ENCODE peak calls at places on chromosomes 4 and X, in five cellular contexts. One of them, this sample, is unnamed.

GRCh38 chr4:37489697-37490096 is 196.5 kb downstream of the RELL1 start:
- DNase-seq in breast epithelium: no peak
- DNase-seq in GM12892: no peak
- DNase-seq in HL-60: no peak
- DNase-seq in Panc1: no peak
- DNase-seq in this sample: no peak

GRCh38 chr4:76251448-76252270 is at the start of gene FAM47E:
- DNase-seq in GM12892: peak
- DNase-seq in HL-60: peak
- DNase-seq in Panc1: no peak
- DNase-seq in breast epithelium: peak
- DNase-seq in this sample: peak

GRCh38 chr4:38150766-38151165 is 190.6 kb downstream of the PTTG2 start:
- DNase-seq in GM12892: no peak
- DNase-seq in breast epithelium: no peak
- DNase-seq in Panc1: no peak
- DNase-seq in HL-60: no peak
- DNase-seq in this sample: no peak

GRCh38 chr4:67911638-67912037 is 27.8 kb upstream of the TMPRSS11D start:
- DNase-seq in breast epithelium: no peak
- DNase-seq in Panc1: no peak
- DNase-seq in GM12892: no peak
- DNase-seq in HL-60: no peak
- DNase-seq in this sample: no peak

GRCh38 chr4:172654482-172654881 is 514.1 kb upstream of the GALNT7 start:
- DNase-seq in HL-60: no peak
- DNase-seq in GM12892: no peak
- DNase-seq in Panc1: no peak
- DNase-seq in breast epithelium: no peak
- DNase-seq in this sample: no peak

GRCh38 chrX:19964017-19964710 is 26.7 kb downstream of the BCLAF3 start:
- DNase-seq in GM12892: no peak
- DNase-seq in breast epithelium: no peak
- DNase-seq in HL-60: no peak
- DNase-seq in Panc1: no peak
- DNase-seq in this sample: no peak

GRCh38 chr4:76272582-76272981 is 21.1 kb downstream of the FAM47E start:
- DNase-seq in GM12892: no peak
- DNase-seq in Panc1: no peak
- DNase-seq in HL-60: no peak
- DNase-seq in breast epithelium: no peak
- DNase-seq in this sample: no peak

GRCh38 chr4:87555751-87556619 is 26.8 kb upstream of the SPARCL1 start:
- DNase-seq in GM12892: no peak
- DNase-seq in breast epithelium: no peak
- DNase-seq in Panc1: no peak
- DNase-seq in HL-60: no peak
- DNase-seq in this sample: no peak

GRCh38 chr4:150211016-150211415 is 132.8 kb downstream of the DCLK2 start:
- DNase-seq in GM12892: no peak
- DNase-seq in Panc1: no peak
- DNase-seq in HL-60: no peak
- DNase-seq in breast epithelium: no peak
- DNase-seq in this sample: no peak

GRCh38 chrX:97294016-97294415 is 410.3 kb downstream of the RPA4 start:
- DNase-seq in breast epithelium: no peak
- DNase-seq in Panc1: no peak
- DNase-seq in HL-60: no peak
- DNase-seq in GM12892: no peak
- DNase-seq in this sample: no peak

GRCh38 chrX:15971696-15972095 is 117.1 kb upstream of the AP1S2 start:
- DNase-seq in GM12892: no peak
- DNase-seq in HL-60: no peak
- DNase-seq in breast epithelium: no peak
- DNase-seq in Panc1: no peak
- DNase-seq in this sample: no peak

GRCh38 chr4:10738826-10739489 is 54.4 kb upstream of the CLNK start:
- DNase-seq in HL-60: no peak
- DNase-seq in Panc1: no peak
- DNase-seq in GM12892: no peak
- DNase-seq in breast epithelium: no peak
- DNase-seq in this sample: no peak

GRCh38 chrX:120755066-120755846 is 120.4 kb downstream of the CT47B1 start:
- DNase-seq in breast epithelium: no peak
- DNase-seq in GM12892: no peak
- DNase-seq in Panc1: no peak
- DNase-seq in HL-60: peak
- DNase-seq in this sample: no peak

GRCh38 chr4:184355111-184355604 is 119.2 kb downstream of the IRF2 start:
- DNase-seq in breast epithelium: no peak
- DNase-seq in GM12892: peak
- DNase-seq in HL-60: peak
- DNase-seq in Panc1: no peak
- DNase-seq in this sample: no peak

GRCh38 chrX:57933321-57933720 is 23.1 kb upstream of the ZXDA start:
- DNase-seq in Panc1: no peak
- DNase-seq in HL-60: no peak
- DNase-seq in GM12892: no peak
- DNase-seq in breast epithelium: no peak
- DNase-seq in this sample: no peak

GRCh38 chr4:156946508-156947197 is 24.9 kb downstream of the PDGFC start:
- DNase-seq in GM12892: no peak
- DNase-seq in Panc1: peak
- DNase-seq in breast epithelium: no peak
- DNase-seq in HL-60: no peak
- DNase-seq in this sample: no peak

GRCh38 chrX:10041383-10041782 is 74.2 kb downstream of the CLDN34 start:
- DNase-seq in Panc1: no peak
- DNase-seq in HL-60: no peak
- DNase-seq in breast epithelium: no peak
- DNase-seq in GM12892: no peak
- DNase-seq in this sample: no peak

GRCh38 chr4:6227412-6228157 is 27.2 kb upstream of the JAKMIP1 start:
- DNase-seq in GM12892: no peak
- DNase-seq in breast epithelium: peak
- DNase-seq in HL-60: no peak
- DNase-seq in Panc1: no peak
- DNase-seq in this sample: no peak

GRCh38 chrX:39850630-39851152 is 247.1 kb downstream of the BCOR start:
- DNase-seq in Panc1: no peak
- DNase-seq in HL-60: peak
- DNase-seq in GM12892: no peak
- DNase-seq in breast epithelium: no peak
- DNase-seq in this sample: no peak

GRCh38 chr4:166014411-166014810 is 141.4 kb downstream of the TLL1 start:
- DNase-seq in Panc1: peak
- DNase-seq in breast epithelium: no peak
- DNase-seq in HL-60: no peak
- DNase-seq in GM12892: no peak
- DNase-seq in this sample: no peak

GRCh38 chrX:70313503-70313902 is 23.6 kb downstream of the KIF4A start:
- DNase-seq in breast epithelium: no peak
- DNase-seq in GM12892: no peak
- DNase-seq in HL-60: no peak
- DNase-seq in Panc1: no peak
- DNase-seq in this sample: no peak

GRCh38 chr4:102438873-102439614 is 62.1 kb upstream of the NFKB1 start:
- DNase-seq in GM12892: no peak
- DNase-seq in breast epithelium: no peak
- DNase-seq in Panc1: peak
- DNase-seq in HL-60: no peak
- DNase-seq in this sample: no peak

GRCh38 chrX:39577976-39578962 is 519.5 kb downstream of the BCOR start:
- DNase-seq in Panc1: no peak
- DNase-seq in HL-60: no peak
- DNase-seq in GM12892: peak
- DNase-seq in breast epithelium: no peak
- DNase-seq in this sample: no peak

GRCh38 chr4:80307183-80307735 is 28.3 kb upstream of the CFAP299 start:
- DNase-seq in Panc1: no peak
- DNase-seq in GM12892: no peak
- DNase-seq in HL-60: no peak
- DNase-seq in breast epithelium: no peak
- DNase-seq in this sample: no peak
- TF ChIP-seq POLR2AphosphoS5 in Panc1: no peak
- TF ChIP-seq POLR2AphosphoS5 in GM12892: no peak
- TF ChIP-seq POLR2AphosphoS5 in HL-60: no peak
- TF ChIP-seq POLR2AphosphoS5 in breast epithelium: no peak
- TF ChIP-seq POLR2AphosphoS5 in this sample: no peak

GRCh38 chr4:119040261-119040660 is 95.4 kb upstream of the MYOZ2 start:
- DNase-seq in Panc1: no peak
- DNase-seq in GM12892: no peak
- DNase-seq in HL-60: no peak
- DNase-seq in breast epithelium: no peak
- DNase-seq in this sample: no peak

GRCh38 chr4:119041951-119042560 is 93.6 kb upstream of the MYOZ2 start:
- DNase-seq in Panc1: peak
- DNase-seq in breast epithelium: no peak
- DNase-seq in GM12892: no peak
- DNase-seq in HL-60: peak
- DNase-seq in this sample: no peak

GRCh38 chr4:119039160-119039559 is 96.5 kb upstream of the MYOZ2 start:
- DNase-seq in Panc1: no peak
- DNase-seq in GM12892: no peak
- DNase-seq in HL-60: no peak
- DNase-seq in breast epithelium: no peak
- DNase-seq in this sample: no peak

GRCh38 chr4:119039779-119040178 is 95.9 kb upstream of the MYOZ2 start:
- DNase-seq in Panc1: no peak
- DNase-seq in HL-60: no peak
- DNase-seq in GM12892: no peak
- DNase-seq in breast epithelium: no peak
- DNase-seq in this sample: no peak

GRCh38 chr4:119040711-119041185 is 94.9 kb upstream of the MYOZ2 start:
- DNase-seq in Panc1: no peak
- DNase-seq in HL-60: no peak
- DNase-seq in GM12892: no peak
- DNase-seq in breast epithelium: no peak
- DNase-seq in this sample: no peak
- TF ChIP-seq POLR2AphosphoS5 in Panc1: no peak
- TF ChIP-seq POLR2AphosphoS5 in HL-60: no peak
- TF ChIP-seq POLR2AphosphoS5 in GM12892: no peak
- TF ChIP-seq POLR2AphosphoS5 in breast epithelium: peak
- TF ChIP-seq POLR2AphosphoS5 in this sample: no peak

GRCh38 chr4:4667643-4668081 is 125.8 kb upstream of the STX18 start:
- DNase-seq in HL-60: no peak
- DNase-seq in Panc1: no peak
- DNase-seq in GM12892: no peak
- DNase-seq in breast epithelium: no peak
- DNase-seq in this sample: no peak
- TF ChIP-seq POLR2AphosphoS5 in HL-60: no peak
- TF ChIP-seq POLR2AphosphoS5 in Panc1: no peak
- TF ChIP-seq POLR2AphosphoS5 in GM12892: no peak
- TF ChIP-seq POLR2AphosphoS5 in breast epithelium: no peak
- TF ChIP-seq POLR2AphosphoS5 in this sample: no peak

GRCh38 chr4:73411731-73412414 is 7.8 kb downstream of the ALB start:
- DNase-seq in HL-60: no peak
- DNase-seq in GM12892: no peak
- DNase-seq in breast epithelium: no peak
- DNase-seq in Panc1: no peak
- DNase-seq in this sample: no peak
- TF ChIP-seq POLR2AphosphoS5 in HL-60: no peak
- TF ChIP-seq POLR2AphosphoS5 in GM12892: no peak
- TF ChIP-seq POLR2AphosphoS5 in breast epithelium: no peak
- TF ChIP-seq POLR2AphosphoS5 in Panc1: no peak
- TF ChIP-seq POLR2AphosphoS5 in this sample: no peak

DNA sequence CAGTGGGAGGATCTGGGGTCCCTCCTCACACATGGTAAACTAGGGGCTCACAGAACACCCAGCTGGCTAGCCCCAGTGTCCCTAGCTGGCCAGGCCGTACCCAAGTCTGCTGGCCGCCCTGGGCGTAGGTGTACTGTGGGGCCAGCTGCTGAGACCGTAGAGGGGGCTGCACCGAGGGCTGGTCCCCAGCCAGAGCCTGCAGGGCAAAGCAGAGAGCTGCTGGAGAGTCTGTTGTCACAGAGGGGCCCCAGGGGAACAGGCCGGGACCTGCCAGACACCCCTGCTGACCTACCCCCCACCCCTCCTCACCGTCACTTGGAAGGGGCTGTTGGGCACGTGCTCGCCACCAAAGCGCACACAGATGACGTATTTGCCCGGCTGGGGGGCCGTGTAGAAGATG is 19.9 kb downstream of the FLNA start:
- DNase-seq in Panc1: no peak
- DNase-seq in GM12892: no peak
- DNase-seq in breast epithelium: no peak
- DNase-seq in HL-60: no peak
- DNase-seq in this sample: no peak
- TF ChIP-seq POLR2AphosphoS5 in Panc1: no peak
- TF ChIP-seq POLR2AphosphoS5 in GM12892: no peak
- TF ChIP-seq POLR2AphosphoS5 in breast epithelium: no peak
- TF ChIP-seq POLR2AphosphoS5 in HL-60: no peak
- TF ChIP-seq POLR2AphosphoS5 in this sample: no peak

GRCh38 chr4:140158234-140159030 is 4.4 kb upstream of the MAML3 start:
- DNase-seq in Panc1: no peak
- DNase-seq in breast epithelium: no peak
- DNase-seq in GM12892: no peak
- DNase-seq in HL-60: peak
- DNase-seq in this sample: no peak
- TF ChIP-seq POLR2AphosphoS5 in Panc1: no peak
- TF ChIP-seq POLR2AphosphoS5 in breast epithelium: no peak
- TF ChIP-seq POLR2AphosphoS5 in GM12892: no peak
- TF ChIP-seq POLR2AphosphoS5 in HL-60: no peak
- TF ChIP-seq POLR2AphosphoS5 in this sample: no peak

DNA sequence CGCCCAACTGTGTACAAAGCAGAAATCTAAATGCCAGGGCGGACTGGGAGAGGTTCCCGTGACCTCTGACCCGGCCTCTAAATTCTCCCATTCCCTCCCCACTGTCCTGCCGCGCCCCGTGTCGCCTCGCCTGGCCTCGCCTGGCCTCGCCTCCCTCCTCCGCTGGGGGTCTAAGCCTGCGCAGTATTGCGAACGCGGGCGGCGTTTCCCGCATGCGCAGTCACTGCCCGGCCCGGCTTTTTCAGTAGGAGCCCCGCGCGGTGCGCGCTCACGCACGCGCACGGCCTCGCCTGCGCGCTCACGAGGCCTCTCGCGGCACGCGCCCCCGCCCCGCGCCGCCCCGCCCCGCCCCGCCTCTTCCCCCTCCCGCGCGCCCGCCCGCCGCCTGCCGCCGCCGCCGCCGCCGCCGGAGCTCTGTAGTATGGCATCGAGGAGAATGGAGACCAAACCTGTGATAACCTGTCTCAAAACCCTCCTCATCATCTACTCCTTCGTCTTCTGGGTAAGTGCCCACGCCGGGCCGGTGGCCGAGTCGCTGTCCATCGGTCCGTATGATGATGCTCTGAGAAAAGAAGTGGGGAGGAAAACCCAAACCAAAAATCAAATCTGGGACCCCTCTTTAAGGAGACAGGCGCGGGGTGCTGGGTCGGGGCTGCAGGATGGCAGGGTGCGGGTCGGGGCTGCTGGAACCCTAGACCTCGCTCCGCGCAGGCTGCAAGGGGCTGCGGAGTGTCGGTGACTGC is at the start of gene TSPAN7:
- DNase-seq in Panc1: no peak
- DNase-seq in GM12892: peak
- DNase-seq in HL-60: peak
- DNase-seq in breast epithelium: peak
- DNase-seq in this sample: peak
- TF ChIP-seq POLR2AphosphoS5 in Panc1: no peak
- TF ChIP-seq POLR2AphosphoS5 in GM12892: no peak
- TF ChIP-seq POLR2AphosphoS5 in HL-60: no peak
- TF ChIP-seq POLR2AphosphoS5 in breast epithelium: no peak
- TF ChIP-seq POLR2AphosphoS5 in this sample: no peak

This sample was measured in suprapubic skin.